ENCODE peak calls at places on chromosomes 6 and 20, in seven cellular contexts. O is mucosa of descending colon; K is GM23248; H is naive thymus-derived CD4-positive, alpha-beta T cell; V is right lobe of liver; U is tibial artery; B is A549. S is an unnamed sample. For H3K9me3, the result is how much of the 10 kb centered on the place peaks cover.

GRCh38 chr6:79605968-79606764 is 25.0 kb upstream of the SH3BGRL2 start:
- DNase-seq in O (no peak), K (no peak), H (no peak), V (no peak), U (no peak), B (no peak), S (no peak)

GRCh38 chr6:89675949-89676753 is 37.6 kb upstream of the LYRM2 start:
- DNase-seq in O (no peak), K (peak), H (no peak), V (no peak), U (no peak), B (no peak), S (no peak)

GRCh38 chr20:4688342-4688741 is 33.4 kb upstream of the PRND start:
- DNase-seq in O (no peak), K (peak), H (no peak), V (no peak), U (no peak), B (no peak), S (no peak)

GRCh38 chr6:110813813-110814487 is 1.3 kb downstream of the CDK19 start:
- DNase-seq in O (no peak), K (no peak), H (peak), V (no peak), U (no peak), B (no peak), S (no peak)

GRCh38 chr6:82084324-82084920 is 163.1 kb downstream of the IBTK start:
- DNase-seq in O (no peak), K (no peak), H (no peak), V (no peak), U (no peak), B (no peak), S (no peak)

GRCh38 chr6:12208190-12208589 is 82.0 kb upstream of the EDN1 start:
- DNase-seq in O (no peak), K (peak), H (no peak), V (peak), U (peak), B (peak), S (no peak)

GRCh38 chr6:166417285-166417691 is 34.5 kb upstream of the MPC1 start:
- DNase-seq in O (no peak), K (no peak), H (peak), V (no peak), U (no peak), B (no peak), S (peak)

GRCh38 chr6:39923394-39923793 is 10.9 kb downstream of the MOCS1 start:
- DNase-seq in O (peak), K (no peak), H (no peak), V (peak), U (peak), B (no peak), S (no peak)

GRCh38 chr20:50071039-50071888 is 41.7 kb downstream of the UBE2V1 start:
- DNase-seq in O (peak), K (peak), H (peak), V (peak), U (peak), B (peak), S (peak)

GRCh38 chr6:84811351-84811750 is 47.0 kb upstream of the TBX18 start:
- DNase-seq in O (no peak), K (no peak), H (no peak), V (no peak), U (no peak), B (no peak), S (no peak)

GRCh38 chr6:134714679-134715078 is 235.2 kb downstream of the ALDH8A1 start:
- DNase-seq in O (no peak), K (peak), H (peak), V (no peak), U (no peak), B (no peak), S (no peak)

GRCh38 chr20:8971669-8972316 is 97.1 kb upstream of the PLCB4 start:
- DNase-seq in O (no peak), K (no peak), H (no peak), V (no peak), U (no peak), B (no peak), S (no peak)

GRCh38 chr6:106098383-106099234 is 12.5 kb downstream of the PRDM1 start:
- DNase-seq in O (peak), K (peak), H (peak), V (no peak), U (no peak), B (peak), S (peak)

GRCh38 chr20:61037498-61037897 is 214.6 kb upstream of the CDH4 start:
- DNase-seq in O (no peak), K (no peak), H (no peak), V (no peak), U (no peak), B (peak), S (no peak)

GRCh38 chr6:113291751-113292445 is 565.2 kb upstream of the MARCKS start:
- DNase-seq in O (no peak), K (peak), H (no peak), V (no peak), U (no peak), B (no peak), S (no peak)

GRCh38 chr6:111096246-111096645 is 8.9 kb downstream of the SLC16A10 start:
- DNase-seq in O (peak), K (no peak), H (peak), V (peak), U (no peak), B (no peak), S (no peak)

GRCh38 chr6:138545621-138545980 is 46.3 kb upstream of the NHSL1 start:
- DNase-seq in O (peak), K (peak), H (no peak), V (peak), U (peak), B (no peak), S (no peak)

GRCh38 chr20:41138527-41139226 is 1.3 kb downstream of the PLCG1 start:
- DNase-seq in O (peak), K (peak), H (peak), V (no peak), U (no peak), B (no peak), S (peak)

GRCh38 chr20:4065405-4065841 is 50.1 kb upstream of the RNF24 start:
- DNase-seq in O (no peak), K (peak), H (no peak), V (no peak), U (no peak), B (no peak), S (no peak)

GRCh38 chr6:117555262-117555849 is 47.0 kb downstream of the GOPC start:
- DNase-seq in O (no peak), K (peak), H (no peak), V (no peak), U (no peak), B (no peak), S (no peak)

GRCh38 chr6:37717836-37718251 is 20.2 kb upstream of the MDGA1 start:
- DNase-seq in O (no peak), K (peak), H (no peak), V (no peak), U (no peak), B (peak), S (no peak)

GRCh38 chr6:6725120-6725833 is 136.8 kb downstream of the LY86 start:
- DNase-seq in O (peak), K (no peak), H (no peak), V (peak), U (no peak), B (no peak), S (no peak)

GRCh38 chr6:16514249-16514648 is 247.0 kb downstream of the ATXN1 start:
- DNase-seq in O (no peak), K (peak), H (peak), V (no peak), U (no peak), B (peak), S (no peak)

GRCh38 chr6:110432285-110432899 is 17.0 kb upstream of the DDO start:
- DNase-seq in O (no peak), K (no peak), H (no peak), V (no peak), U (no peak), B (no peak), S (no peak)

GRCh38 chr20:45088247-45088646 is 12.7 kb downstream of the KCNS1 start:
- DNase-seq in O (no peak), K (peak), H (no peak), V (no peak), U (no peak), B (no peak), S (no peak)

GRCh38 chr6:16337280-16337975 is 99.0 kb downstream of the GMPR start:
- DNase-seq in O (peak), K (peak), H (no peak), V (peak), U (peak), B (no peak), S (no peak)

GRCh38 chr6:55176958-55177357 is 2.6 kb downstream of the HCRTR2 start:
- DNase-seq in O (no peak), K (peak), H (no peak), V (no peak), U (no peak), B (no peak), S (no peak)

GRCh38 chr6:20565291-20565690 is 31.0 kb downstream of the CDKAL1 start:
- DNase-seq in O (no peak), K (no peak), H (no peak), V (no peak), U (no peak), B (no peak), S (no peak)

GRCh38 chr20:40251284-40251932 is 437.6 kb downstream of the MAFB start:
- DNase-seq in O (no peak), K (peak), H (no peak), V (peak), U (no peak), B (peak), S (no peak)

GRCh38 chr6:69835414-69836179 is 30.8 kb upstream of the COL19A1 start:
- DNase-seq in O (no peak), K (peak), H (peak), V (no peak), U (no peak), B (peak), S (no peak)

GRCh38 chr20:62409935-62410741 is 3.1 kb upstream of the CABLES2 start:
- DNase-seq in O (peak), K (peak), H (peak), V (no peak), U (no peak), B (peak), S (no peak)

GRCh38 chr6:162721404-162721687 is 6.2 kb downstream of the PRKN start:
- DNase-seq in O (no peak), K (no peak), H (no peak), V (no peak), U (no peak), B (no peak), S (no peak)

GRCh38 chr6:17877196-17877889 is 110.1 kb downstream of the KIF13A start:
- DNase-seq in O (no peak), K (no peak), H (no peak), V (no peak), U (no peak), B (peak), S (no peak)

GRCh38 chr20:45316150-45317080 is 8.3 kb upstream of the MATN4 start:
- DNase-seq in O (no peak), K (no peak), H (no peak), V (no peak), U (no peak), B (no peak), S (no peak)

GRCh38 chr20:20823469-20823868 is 111.0 kb upstream of the RALGAPA2 start:
- DNase-seq in O (no peak), K (no peak), H (no peak), V (peak), U (peak), B (no peak), S (no peak)

GRCh38 chr20:14142964-14143627 is 147.8 kb downstream of the MACROD2 start:
- DNase-seq in O (no peak), K (peak), H (no peak), V (no peak), U (no peak), B (peak), S (no peak)

GRCh38 chr20:49657118-49657901 is 56.4 kb downstream of the B4GALT5 start:
- DNase-seq in O (no peak), K (peak), H (no peak), V (no peak), U (peak), B (no peak), S (no peak)

GRCh38 chr20:52667358-52667757 is 304.8 kb upstream of the TSHZ2 start:
- DNase-seq in O (no peak), K (no peak), H (no peak), V (no peak), U (no peak), B (no peak), S (no peak)

GRCh38 chr6:17035994-17036393 is 65.9 kb upstream of the STMND1 start:
- DNase-seq in O (no peak), K (no peak), H (no peak), V (no peak), U (no peak), B (no peak), S (no peak)

GRCh38 chr6:121635355-121635754 is 199.9 kb downstream of the GJA1 start:
- DNase-seq in O (no peak), K (no peak), H (no peak), V (no peak), U (no peak), B (no peak), S (no peak)
- H3K9me3 ChIP-seq in O (under half), K (under half), H (under half), V (under half), U (under half), B (under half), S (under half)

DNA sequence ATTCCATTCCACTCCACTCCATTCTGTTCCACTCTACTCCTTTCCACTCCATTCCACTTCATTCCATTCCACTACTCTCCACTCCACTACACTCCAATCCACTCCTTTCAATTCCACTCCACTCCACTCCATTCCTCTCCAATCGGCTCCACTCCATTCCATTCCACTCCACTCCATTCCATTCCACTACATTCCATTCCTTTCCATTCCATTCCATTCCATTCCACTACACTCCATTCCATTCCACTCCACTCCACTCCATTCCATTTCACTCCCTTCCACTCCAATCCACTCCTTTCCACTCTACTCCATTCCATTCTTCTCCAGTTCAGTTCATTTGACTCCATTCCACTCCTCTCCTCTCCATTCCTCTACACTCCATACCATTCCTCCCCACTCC is 26.2 kb upstream of the DEFB125 start:
- DNase-seq in O (no peak), K (no peak), H (no peak), V (no peak), U (no peak), B (no peak), S (no peak)
- H3K9me3 ChIP-seq in O (under half), K (under half), H (under half), V (under half), U (under half), B (under half), S (under half)

DNA sequence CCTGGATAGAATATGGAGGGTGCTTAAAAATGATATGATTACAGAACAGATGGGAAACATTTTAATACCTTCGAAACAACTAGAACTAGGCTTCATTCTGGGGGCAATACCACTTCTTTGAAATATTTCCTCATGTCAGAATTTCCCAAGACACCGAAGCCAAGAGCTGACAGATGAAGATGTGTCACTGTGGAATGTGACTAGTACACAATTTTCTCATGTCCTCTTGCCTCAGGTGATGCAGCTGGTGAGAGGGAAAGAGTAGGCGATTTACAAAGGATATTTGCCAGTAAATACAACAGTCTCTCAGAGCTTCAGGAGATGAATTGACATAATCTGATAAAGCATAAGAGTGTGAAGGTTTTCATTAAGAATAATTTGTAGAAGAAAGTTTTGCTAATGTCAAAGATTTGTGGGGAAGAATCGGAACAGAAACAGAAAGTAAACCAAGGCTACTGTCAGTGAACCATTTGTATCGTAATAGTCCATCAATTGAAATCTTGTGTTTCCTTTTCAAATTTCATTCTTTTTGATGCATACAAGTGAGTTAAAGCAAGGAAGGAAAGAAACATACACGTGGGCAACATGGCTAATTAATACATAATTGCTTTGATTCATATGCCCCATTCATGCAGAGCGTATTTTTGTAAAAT is 164.7 kb upstream of the CCN2 start:
- DNase-seq in O (no peak), K (peak), H (no peak), V (no peak), U (no peak), B (no peak), S (no peak)
- H3K9me3 ChIP-seq in O (under half), K (under half), H (under half), V (under half), U (under half), B (under half), S (under half)

GRCh38 chr6:22318404-22318803 is 21.6 kb upstream of the PRL start:
- DNase-seq in O (no peak), K (no peak), H (no peak), V (no peak), U (no peak), B (no peak), S (no peak)

GRCh38 chr6:22308939-22309338 is 12.1 kb upstream of the PRL start:
- DNase-seq in O (no peak), K (no peak), H (no peak), V (no peak), U (no peak), B (no peak), S (no peak)

GRCh38 chr6:22313796-22314195 is 17.0 kb upstream of the PRL start:
- DNase-seq in O (no peak), K (no peak), H (no peak), V (no peak), U (no peak), B (no peak), S (no peak)
- H3K9me3 ChIP-seq in O (under half), K (under half), H (under half), V (under half), U (under half), B (under half), S (under half)

GRCh38 chr6:26624557-26624956 is 27.8 kb downstream of the ABT1 start:
- DNase-seq in O (no peak), K (no peak), H (no peak), V (no peak), U (no peak), B (no peak), S (no peak)

GRCh38 chr6:26629373-26629772 is 30.2 kb downstream of the ZNF322 start:
- DNase-seq in O (no peak), K (no peak), H (no peak), V (no peak), U (no peak), B (no peak), S (no peak)

GRCh38 chr6:26623339-26623859 is 26.6 kb downstream of the ABT1 start:
- DNase-seq in O (no peak), K (no peak), H (no peak), V (no peak), U (no peak), B (no peak), S (no peak)

GRCh38 chr6:26627843-26628242 is 31.1 kb downstream of the ABT1 start:
- DNase-seq in O (no peak), K (no peak), H (no peak), V (no peak), U (no peak), B (no peak), S (no peak)
- H3K9me3 ChIP-seq in O (under half), K (under half), H (under half), V (under half), U (under half), B (under half), S (under half)

DNA sequence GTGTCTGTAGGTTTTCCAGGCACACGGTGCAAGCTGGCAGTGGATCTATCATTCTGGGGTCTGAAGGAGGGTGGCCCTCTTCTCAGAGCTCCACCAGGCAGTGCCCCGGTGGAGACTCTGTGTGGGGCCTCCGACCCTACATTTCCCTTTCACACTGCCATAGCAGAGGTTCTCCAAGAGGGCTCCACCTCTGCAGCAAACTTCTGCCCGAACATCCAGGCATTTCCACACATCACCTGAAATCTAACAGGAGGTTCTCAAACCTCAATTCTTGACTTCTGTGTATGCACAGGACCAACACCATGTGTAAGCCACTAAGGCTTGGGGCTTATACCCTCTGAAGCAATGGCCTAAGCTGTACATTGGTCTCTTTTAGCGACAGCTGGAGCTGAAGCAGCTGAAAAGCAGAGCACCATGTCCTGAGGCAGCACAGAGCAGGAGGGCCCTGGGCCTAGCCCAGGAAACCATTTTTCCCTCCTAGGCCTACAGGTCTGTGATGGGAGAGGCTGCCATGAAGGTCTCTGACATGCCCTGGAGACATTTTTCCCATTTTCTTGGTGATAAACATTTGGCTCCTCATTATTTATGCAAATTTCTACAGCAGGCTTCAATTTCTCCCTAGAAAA is 253.3 kb downstream of the ERMARD start:
- DNase-seq in O (no peak), K (no peak), H (no peak), V (no peak), U (no peak), B (no peak), S (no peak)
- H3K9me3 ChIP-seq in O (under half), K (under half), H (under half), V (under half), U (under half), B (under half), S (under half)

GRCh38 chr20:56285496-56285895 is 37.0 kb downstream of the MC3R start:
- DNase-seq in O (no peak), K (peak), H (no peak), V (no peak), U (no peak), B (no peak), S (no peak)
- H3K9me3 ChIP-seq in O (under half), K (under half), H (under half), V (under half), U (under half), B (under half), S (under half)

GRCh38 chr6:28158318-28158717 is 16.6 kb downstream of the ZKSCAN8 start:
- DNase-seq in O (no peak), K (no peak), H (no peak), V (no peak), U (no peak), B (no peak), S (no peak)

GRCh38 chr6:28153546-28153945 is 11.9 kb downstream of the ZKSCAN8 start:
- DNase-seq in O (no peak), K (no peak), H (no peak), V (no peak), U (no peak), B (peak), S (no peak)

GRCh38 chr6:28154357-28154756 is 12.7 kb downstream of the ZKSCAN8 start:
- DNase-seq in O (no peak), K (no peak), H (no peak), V (no peak), U (no peak), B (no peak), S (no peak)

DNA sequence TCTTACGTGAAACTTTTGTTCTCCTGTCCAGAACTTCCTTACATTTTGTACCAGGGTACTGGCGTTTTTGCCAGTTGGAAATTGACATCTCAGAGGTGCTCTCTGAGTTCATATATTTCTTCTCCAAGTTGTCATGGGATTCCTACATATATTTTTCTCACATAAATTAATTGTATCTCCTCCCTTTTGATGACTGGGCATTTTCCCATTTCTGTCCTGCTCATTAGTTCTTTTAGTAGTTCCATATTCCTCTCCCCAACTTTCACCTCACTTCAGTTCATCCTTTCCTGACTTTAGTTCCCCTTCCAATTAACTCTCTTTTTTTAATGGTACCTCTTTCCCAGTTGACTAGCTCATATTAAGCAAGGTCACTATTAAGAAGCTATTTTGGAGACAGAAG is 10.8 kb downstream of the ZKSCAN8 start:
- DNase-seq in O (no peak), K (no peak), H (no peak), V (no peak), U (no peak), B (no peak), S (no peak)
- H3K9me3 ChIP-seq in O (under half), K (under half), H (under half), V (under half), U (under half), B (under half), S (under half)

GRCh38 chr6:169848946-169849345 is 97.5 kb downstream of the ERMARD start:
- DNase-seq in O (no peak), K (no peak), H (no peak), V (no peak), U (peak), B (no peak), S (no peak)
- H3K9me3 ChIP-seq in O (under half), K (under half), H (under half), V (under half), U (under half), B (under half), S (under half)

S was measured in T-helper 17 cell.